ENCODE peak calls at places on chromosomes 12 and 14, in four cellular contexts. L is activated T-cell treated with anti-CD3 and anti-CD28 coated beads for 1 hour, X is nucleus accumbens, Y is mammary epithelial cell. N is an unnamed sample.

GRCh38 chr12:98644433-98644711 is 216 bp downstream of the IKBIP start:
- DNase-seq in L (no peak), X (no peak), Y (peak; percentile 74), N (peak; percentile 8)

GRCh38 chr12:80218925-80219714 is 119.8 kb downstream of the OTOGL start:
- DNase-seq in L (no peak), X (no peak), Y (no peak), N (no peak)

GRCh38 chr12:119369907-119370546 is 35.5 kb downstream of the CCDC60 start:
- DNase-seq in L (no peak), X (no peak), Y (peak; percentile 38), N (no peak)

GRCh38 chr12:13472690-13473089 is 276.2 kb downstream of the EMP1 start:
- DNase-seq in L (no peak), X (no peak), Y (peak; percentile 9), N (no peak)

GRCh38 chr12:114335607-114336006 is 70.3 kb downstream of the TBX5 start:
- DNase-seq in L (no peak), X (no peak), Y (no peak), N (no peak)

GRCh38 chr14:50318031-50318626 is 6.0 kb downstream of the DMAC2L start:
- DNase-seq in L (no peak), X (no peak), Y (peak; percentile 19), N (no peak)

GRCh38 chr12:120639771-120640721 is at the start of gene CABP1:
- DNase-seq in L (peak; percentile 68), X (no peak), Y (no peak), N (peak; percentile 34)

GRCh38 chr14:61644834-61645233 is 50.5 kb upstream of the HIF1A start:
- DNase-seq in L (no peak), X (no peak), Y (no peak), N (no peak)

GRCh38 chr12:127677537-127678131 is 589.3 kb upstream of the TMEM132C start:
- DNase-seq in L (peak; percentile 14), X (peak; percentile 74), Y (peak; percentile 33), N (peak; percentile 4)

GRCh38 chr12:52914722-52915121 is 9.8 kb upstream of the KRT8 start:
- DNase-seq in L (no peak), X (no peak), Y (no peak), N (no peak)

GRCh38 chr12:57892232-57892987 is 45.9 kb upstream of the CTDSP2 start:
- DNase-seq in L (no peak), X (no peak), Y (no peak), N (no peak)

GRCh38 chr12:617304-617915 is 45.8 kb downstream of the NINJ2 start:
- DNase-seq in L (no peak), X (no peak), Y (no peak), N (no peak)

GRCh38 chr14:85415015-85415712 is 114.8 kb upstream of the FLRT2 start:
- DNase-seq in L (no peak), X (no peak), Y (peak; percentile 99), N (no peak)

GRCh38 chr12:54053625-54054441 is at the start of gene HOXC4:
- DNase-seq in L (no peak), X (no peak), Y (no peak), N (no peak)

GRCh38 chr12:122437656-122438121 is 15.2 kb upstream of the CLIP1 start:
- DNase-seq in L (no peak), X (peak; percentile 15), Y (peak; percentile 74), N (no peak)